ENCODE peak calls at places on chromosomes 2 and 18, in six cellular contexts. One of them, this sample, is unnamed.

GRCh38 chr2:144694456-144694855 is 174.5 kb upstream of the ZEB2 start:
- DNase-seq in lower lobe of right lung: no peak
- DNase-seq in tibial artery: no peak
- DNase-seq in left lung: no peak
- DNase-seq in endodermal cell: no peak
- DNase-seq in A549: no peak
- DNase-seq in this sample: no peak

GRCh38 chr2:98374958-98375570 is 28.8 kb downstream of the CNGA3 start:
- DNase-seq in lower lobe of right lung: no peak
- DNase-seq in tibial artery: no peak
- DNase-seq in left lung: no peak
- DNase-seq in endodermal cell: no peak
- DNase-seq in A549: no peak
- DNase-seq in this sample: no peak

GRCh38 chr2:109702250-109702985 is 88.3 kb downstream of the SOWAHC start:
- DNase-seq in lower lobe of right lung: no peak
- DNase-seq in tibial artery: no peak
- DNase-seq in left lung: peak; percentile 24
- DNase-seq in endodermal cell: no peak
- DNase-seq in A549: peak; percentile 25
- DNase-seq in this sample: no peak

GRCh38 chr2:30223413-30223874 is 7.9 kb upstream of the LBH start:
- DNase-seq in lower lobe of right lung: no peak
- DNase-seq in tibial artery: no peak
- DNase-seq in left lung: no peak
- DNase-seq in endodermal cell: peak; percentile 25
- DNase-seq in A549: no peak
- DNase-seq in this sample: no peak

GRCh38 chr18:45806226-45806625 is 19.2 kb upstream of the SIGLEC15 start:
- DNase-seq in lower lobe of right lung: no peak
- DNase-seq in tibial artery: no peak
- DNase-seq in left lung: no peak
- DNase-seq in endodermal cell: no peak
- DNase-seq in A549: no peak
- DNase-seq in this sample: no peak

GRCh38 chr2:227812001-227812400 is 1.6 kb upstream of the CCL20 start:
- DNase-seq in lower lobe of right lung: no peak
- DNase-seq in tibial artery: no peak
- DNase-seq in left lung: no peak
- DNase-seq in endodermal cell: no peak
- DNase-seq in A549: no peak
- DNase-seq in this sample: no peak

GRCh38 chr18:61581578-61582204 is 248.5 kb downstream of the CDH20 start:
- DNase-seq in lower lobe of right lung: peak; percentile 79
- DNase-seq in tibial artery: peak; percentile 86
- DNase-seq in left lung: peak; percentile 67
- DNase-seq in endodermal cell: peak; percentile 98
- DNase-seq in A549: peak; percentile 35
- DNase-seq in this sample: peak; percentile 70

GRCh38 chr18:3604626-3605408 is 154.8 kb downstream of the TGIF1 start:
- DNase-seq in lower lobe of right lung: no peak
- DNase-seq in tibial artery: no peak
- DNase-seq in left lung: no peak
- DNase-seq in endodermal cell: no peak
- DNase-seq in A549: peak; percentile 94
- DNase-seq in this sample: no peak

GRCh38 chr18:47997338-47997780 is 66.9 kb upstream of the SMAD2 start:
- DNase-seq in lower lobe of right lung: no peak
- DNase-seq in tibial artery: no peak
- DNase-seq in left lung: no peak
- DNase-seq in endodermal cell: peak; percentile 94
- DNase-seq in A549: peak; percentile 62
- DNase-seq in this sample: no peak

GRCh38 chr18:79378416-79379250 is 17.1 kb upstream of the NFATC1 start:
- DNase-seq in lower lobe of right lung: peak; percentile 86
- DNase-seq in tibial artery: peak; percentile 87
- DNase-seq in left lung: peak; percentile 79
- DNase-seq in endodermal cell: peak; percentile 98
- DNase-seq in A549: peak; percentile 58
- DNase-seq in this sample: peak; percentile 91

GRCh38 chr2:160010361-160011145 is 51.9 kb downstream of the PLA2R1 start:
- DNase-seq in lower lobe of right lung: no peak
- DNase-seq in tibial artery: no peak
- DNase-seq in left lung: no peak
- DNase-seq in endodermal cell: no peak
- DNase-seq in A549: no peak
- DNase-seq in this sample: no peak

GRCh38 chr2:72010647-72011355 is 136.9 kb downstream of the CYP26B1 start:
- DNase-seq in lower lobe of right lung: no peak
- DNase-seq in tibial artery: peak; percentile 31
- DNase-seq in left lung: no peak
- DNase-seq in endodermal cell: peak; percentile 36
- DNase-seq in A549: no peak
- DNase-seq in this sample: no peak

GRCh38 chr2:181456660-181457120 is 496 bp upstream of the ITGA4 start:
- DNase-seq in lower lobe of right lung: peak; percentile 78
- DNase-seq in tibial artery: peak; percentile 66
- DNase-seq in left lung: peak; percentile 76
- DNase-seq in endodermal cell: peak; percentile 78
- DNase-seq in A549: no peak
- DNase-seq in this sample: peak; percentile 23

GRCh38 chr18:13558790-13559189 is 167.6 kb downstream of the FAM210A start:
- DNase-seq in lower lobe of right lung: no peak
- DNase-seq in tibial artery: no peak
- DNase-seq in left lung: no peak
- DNase-seq in endodermal cell: peak; percentile 26
- DNase-seq in A549: no peak
- DNase-seq in this sample: no peak

GRCh38 chr18:58761241-58761969 is 90.1 kb downstream of the MALT1 start:
- DNase-seq in lower lobe of right lung: no peak
- DNase-seq in tibial artery: peak; percentile 21
- DNase-seq in left lung: no peak
- DNase-seq in endodermal cell: peak; percentile 18
- DNase-seq in A549: no peak
- DNase-seq in this sample: no peak

GRCh38 chr18:41621177-41621576 is 333.9 kb upstream of the PIK3C3 start:
- DNase-seq in lower lobe of right lung: no peak
- DNase-seq in tibial artery: no peak
- DNase-seq in left lung: no peak
- DNase-seq in endodermal cell: no peak
- DNase-seq in A549: no peak
- DNase-seq in this sample: no peak

GRCh38 chr2:63058149-63058741 is 7.6 kb downstream of the OTX1 start:
- DNase-seq in lower lobe of right lung: no peak
- DNase-seq in tibial artery: no peak
- DNase-seq in left lung: no peak
- DNase-seq in endodermal cell: peak; percentile 74
- DNase-seq in A549: no peak
- DNase-seq in this sample: no peak

GRCh38 chr2:149926149-149926548 is 338.6 kb upstream of the MMADHC start:
- DNase-seq in lower lobe of right lung: no peak
- DNase-seq in tibial artery: no peak
- DNase-seq in left lung: no peak
- DNase-seq in endodermal cell: no peak
- DNase-seq in A549: no peak
- DNase-seq in this sample: no peak

GRCh38 chr2:149100739-149101699 is 62.5 kb downstream of the LYPD6B start:
- DNase-seq in lower lobe of right lung: no peak
- DNase-seq in tibial artery: no peak
- DNase-seq in left lung: no peak
- DNase-seq in endodermal cell: no peak
- DNase-seq in A549: no peak
- DNase-seq in this sample: no peak

GRCh38 chr2:217997510-217997909 is 5.3 kb downstream of the TNS1 start:
- DNase-seq in lower lobe of right lung: no peak
- DNase-seq in tibial artery: no peak
- DNase-seq in left lung: no peak
- DNase-seq in endodermal cell: no peak
- DNase-seq in A549: no peak
- DNase-seq in this sample: no peak

GRCh38 chr2:233061591-233062446 is 1.7 kb downstream of the INPP5D start:
- DNase-seq in lower lobe of right lung: peak; percentile 68
- DNase-seq in tibial artery: peak; percentile 75
- DNase-seq in left lung: peak; percentile 63
- DNase-seq in endodermal cell: peak; percentile 83
- DNase-seq in A549: no peak
- DNase-seq in this sample: no peak

GRCh38 chr18:13216092-13216582 is 2.4 kb upstream of the LDLRAD4 start:
- DNase-seq in lower lobe of right lung: peak; percentile 72
- DNase-seq in tibial artery: peak; percentile 87
- DNase-seq in left lung: peak; percentile 78
- DNase-seq in endodermal cell: peak; percentile 82
- DNase-seq in A549: peak; percentile 71
- DNase-seq in this sample: peak; percentile 69

GRCh38 chr18:67385455-67385854 is 131.1 kb downstream of the DSEL start:
- DNase-seq in lower lobe of right lung: no peak
- DNase-seq in tibial artery: no peak
- DNase-seq in left lung: no peak
- DNase-seq in endodermal cell: no peak
- DNase-seq in A549: peak; percentile 24
- DNase-seq in this sample: no peak

GRCh38 chr2:25521665-25522387 is 151.6 kb downstream of the DTNB start:
- DNase-seq in lower lobe of right lung: no peak
- DNase-seq in tibial artery: no peak
- DNase-seq in left lung: no peak
- DNase-seq in endodermal cell: no peak
- DNase-seq in A549: peak; percentile 76
- DNase-seq in this sample: no peak

GRCh38 chr2:18987592-18988073 is 370.8 kb downstream of the OSR1 start:
- DNase-seq in lower lobe of right lung: peak; percentile 42
- DNase-seq in tibial artery: peak; percentile 84
- DNase-seq in left lung: peak; percentile 71
- DNase-seq in endodermal cell: no peak
- DNase-seq in A549: peak; percentile 84
- DNase-seq in this sample: peak; percentile 74

GRCh38 chr2:104853926-104854506 is at the start of gene POU3F3:
- DNase-seq in lower lobe of right lung: no peak
- DNase-seq in tibial artery: peak; percentile 85
- DNase-seq in left lung: no peak
- DNase-seq in endodermal cell: peak; percentile 100
- DNase-seq in A549: peak; percentile 60
- DNase-seq in this sample: peak; percentile 60

GRCh38 chr2:132652501-132652900 is 17.5 kb downstream of the LYPD1 start:
- DNase-seq in lower lobe of right lung: no peak
- DNase-seq in tibial artery: no peak
- DNase-seq in left lung: no peak
- DNase-seq in endodermal cell: no peak
- DNase-seq in A549: no peak
- DNase-seq in this sample: no peak

GRCh38 chr18:66548747-66549146 is 55.1 kb downstream of the CDH19 start:
- DNase-seq in lower lobe of right lung: no peak
- DNase-seq in tibial artery: no peak
- DNase-seq in left lung: no peak
- DNase-seq in endodermal cell: peak; percentile 44
- DNase-seq in A549: no peak
- DNase-seq in this sample: no peak

GRCh38 chr2:65349863-65350262 is 82.5 kb downstream of the SPRED2 start:
- DNase-seq in lower lobe of right lung: peak; percentile 52
- DNase-seq in tibial artery: no peak
- DNase-seq in left lung: peak; percentile 39
- DNase-seq in endodermal cell: no peak
- DNase-seq in A549: no peak
- DNase-seq in this sample: no peak

GRCh38 chr2:8654041-8654440 is 27.8 kb upstream of the ID2 start:
- DNase-seq in lower lobe of right lung: no peak
- DNase-seq in tibial artery: no peak
- DNase-seq in left lung: no peak
- DNase-seq in endodermal cell: no peak
- DNase-seq in A549: no peak
- DNase-seq in this sample: no peak
- H3K4me3 ChIP-seq in lower lobe of right lung: no peak overlapping the region
- H3K4me3 ChIP-seq in tibial artery: no peak overlapping the region
- H3K4me3 ChIP-seq in left lung: no peak overlapping the region
- H3K4me3 ChIP-seq in endodermal cell: no peak overlapping the region
- H3K4me3 ChIP-seq in A549: no peak overlapping the region
- H3K4me3 ChIP-seq in this sample: no peak overlapping the region

DNA sequence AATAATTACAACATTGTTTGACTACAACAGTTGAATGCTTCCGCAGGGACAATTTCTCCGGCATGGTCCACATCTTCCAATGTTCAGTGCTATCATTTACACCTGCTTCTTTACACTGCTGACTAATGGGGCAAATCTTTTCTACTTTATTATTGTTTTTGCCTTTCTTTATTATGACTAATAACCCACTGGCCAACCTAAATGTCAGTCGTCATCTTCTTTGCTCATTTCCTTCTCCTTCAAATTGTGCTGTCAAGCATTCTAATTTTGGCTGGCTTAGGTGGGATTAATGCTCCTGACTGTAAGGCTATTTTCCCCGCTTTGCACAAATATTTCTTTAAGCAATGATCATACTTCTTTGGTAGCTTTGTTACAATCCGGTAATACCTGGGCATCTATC is 132.6 kb downstream of the SOCS6 start:
- DNase-seq in lower lobe of right lung: no peak
- DNase-seq in tibial artery: no peak
- DNase-seq in left lung: no peak
- DNase-seq in endodermal cell: no peak
- DNase-seq in A549: peak; percentile 38
- DNase-seq in this sample: no peak
- H3K27ac ChIP-seq in lower lobe of right lung: peak overlapping the region; percentile 18
- H3K27ac ChIP-seq in tibial artery: no peak overlapping the region
- H3K27ac ChIP-seq in left lung: peak overlapping the region; percentile 37
- H3K27ac ChIP-seq in endodermal cell: no peak overlapping the region
- H3K27ac ChIP-seq in A549: peak overlapping the region; percentile 100
- H3K27ac ChIP-seq in this sample: peak overlapping the region; percentile 78

GRCh38 chr2:113080134-113080533 is 12.4 kb downstream of the IL1F10 start:
- DNase-seq in lower lobe of right lung: peak; percentile 53
- DNase-seq in tibial artery: no peak
- DNase-seq in left lung: peak; percentile 49
- DNase-seq in endodermal cell: peak; percentile 91
- DNase-seq in A549: peak; percentile 32
- DNase-seq in this sample: no peak
- TF ChIP-seq CTCF in lower lobe of right lung: peak; percentile 59
- TF ChIP-seq CTCF in tibial artery: no peak
- TF ChIP-seq CTCF in left lung: peak; percentile 63
- TF ChIP-seq CTCF in endodermal cell: peak; percentile 88
- TF ChIP-seq CTCF in A549: peak; percentile 80
- TF ChIP-seq CTCF in this sample: peak; percentile 36

DNA sequence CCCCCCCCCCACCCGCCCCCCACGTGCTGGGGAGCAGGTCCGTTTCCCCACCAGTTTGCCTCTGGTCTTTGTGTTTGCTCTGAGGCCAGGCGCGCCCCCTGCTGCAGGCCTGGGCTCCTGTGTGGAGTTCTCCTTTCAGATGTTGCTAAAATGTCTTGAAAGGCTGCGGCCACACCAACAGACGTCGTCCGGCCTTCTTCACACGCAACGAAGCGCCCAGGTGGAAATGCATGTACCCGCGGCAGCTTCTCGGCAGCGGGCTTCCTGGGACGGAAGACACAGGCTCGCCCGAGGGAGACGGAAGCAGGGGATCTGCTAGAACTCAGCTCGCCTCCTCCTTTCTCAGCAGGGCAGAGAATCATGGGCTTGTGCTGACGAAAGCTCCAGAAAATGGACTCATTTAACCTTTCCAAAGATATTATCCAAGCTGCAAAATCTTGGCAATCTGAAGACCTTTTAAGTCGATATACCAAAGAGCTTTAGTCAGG is 125.3 kb upstream of the ZNF516 start:
- DNase-seq in lower lobe of right lung: peak; percentile 82
- DNase-seq in tibial artery: peak; percentile 86
- DNase-seq in left lung: peak; percentile 74
- DNase-seq in endodermal cell: peak; percentile 95
- DNase-seq in A549: no peak
- DNase-seq in this sample: no peak
- H3K4me3 ChIP-seq in lower lobe of right lung: peak overlapping the region; percentile 51
- H3K4me3 ChIP-seq in tibial artery: peak overlapping the region; percentile 49
- H3K4me3 ChIP-seq in left lung: peak overlapping the region; percentile 28
- H3K4me3 ChIP-seq in endodermal cell: peak overlapping the region; percentile 61
- H3K4me3 ChIP-seq in A549: no peak overlapping the region
- H3K4me3 ChIP-seq in this sample: peak overlapping the region; percentile 66